ENCODE peak calls at places on chromosomes 11 and 22, in eight cellular contexts. L, T, X, B, G, P, H and S are unnamed samples.

GRCh38 chr11:86632499-86633269 is 39.7 kb downstream of the ME3 start:
- DNase-seq in L (peak; percentile 96), T (peak; percentile 95), X (peak; percentile 20), B (no peak), G (peak; percentile 91), P (no peak), H (peak; percentile 60), S (peak; percentile 95)

GRCh38 chr11:665062-665706 is 28.1 kb downstream of the DRD4 start:
- DNase-seq in L (no peak), T (peak; percentile 7), X (no peak), B (no peak), G (peak; percentile 66), P (no peak), H (no peak), S (no peak)

GRCh38 chr11:75579841-75580240 is 17.8 kb downstream of the SERPINH1 start:
- DNase-seq in L (no peak), T (no peak), X (no peak), B (no peak), G (no peak), P (no peak), H (no peak), S (no peak)

GRCh38 chr22:50206599-50206998 is 5.8 kb downstream of the SELENOO start:
- DNase-seq in L (no peak), T (peak; percentile 81), X (no peak), B (peak; percentile 89), G (peak; percentile 49), P (no peak), H (no peak), S (no peak)

GRCh38 chr22:20645954-20646353 is 128.0 kb upstream of the SERPIND1 start:
- DNase-seq in L (no peak), T (no peak), X (no peak), B (peak; percentile 57), G (no peak), P (no peak), H (no peak), S (no peak)

GRCh38 chr22:19180740-19181410 is 2.3 kb upstream of the SLC25A1 start:
- DNase-seq in L (no peak), T (no peak), X (no peak), B (no peak), G (no peak), P (no peak), H (no peak), S (no peak)

GRCh38 chr11:105935791-105936190 is 86.2 kb downstream of the MSANTD4 start:
- DNase-seq in L (peak; percentile 90), T (no peak), X (no peak), B (no peak), G (no peak), P (no peak), H (no peak), S (no peak)

GRCh38 chr11:66851698-66852465 is 5.0 kb upstream of the LRFN4 start:
- DNase-seq in L (no peak), T (no peak), X (no peak), B (peak; percentile 58), G (no peak), P (peak; percentile 74), H (no peak), S (no peak)

GRCh38 chr22:41446639-41447434 is at the start of gene TOB2:
- DNase-seq in L (peak; percentile 78), T (peak; percentile 89), X (peak; percentile 88), B (peak; percentile 98), G (peak; percentile 96), P (peak; percentile 62), H (peak; percentile 79), S (peak; percentile 90)